ENCODE peak calls at places on chromosomes 7 and 10, in seven cellular contexts. X is Peyer's patch, Q is breast epithelium, U is adipocyte, J is BJ, Y is H9, T is HCT116. G is an unnamed sample. For H3K27me3, the result is how much of the 10 kb centered on the place peaks cover.

GRCh38 chr7:27098493-27099223 is 2.9 kb upstream of the HOXA1 start:
- DNase-seq in X (no peak), Q (no peak), U (no peak), J (no peak), Y (no peak), T (no peak), G (no peak)

GRCh38 chr10:90138844-90139243 is 437.5 kb downstream of the KIF20B start:
- DNase-seq in X (no peak), Q (no peak), U (peak), J (no peak), Y (no peak), T (no peak), G (no peak)

GRCh38 chr7:157097056-157097329 is 41.7 kb upstream of the UBE3C start:
- DNase-seq in X (no peak), Q (no peak), U (no peak), J (no peak), Y (no peak), T (no peak), G (no peak)

GRCh38 chr10:112115781-112116385 is 67.7 kb downstream of the GPAM start:
- DNase-seq in X (no peak), Q (no peak), U (peak), J (no peak), Y (peak), T (peak), G (peak)

GRCh38 chr7:45598697-45599520 is 24.7 kb downstream of the ADCY1 start:
- DNase-seq in X (no peak), Q (peak), U (no peak), J (no peak), Y (peak), T (no peak), G (peak)

GRCh38 chr10:589961-590680 is 99.3 kb downstream of the DIP2C start:
- DNase-seq in X (no peak), Q (no peak), U (no peak), J (no peak), Y (no peak), T (no peak), G (no peak)

GRCh38 chr10:17409170-17409733 is 45.1 kb downstream of the ST8SIA6 start:
- DNase-seq in X (no peak), Q (no peak), U (peak), J (no peak), Y (no peak), T (no peak), G (no peak)

GRCh38 chr10:43130756-43131155 is 7.5 kb upstream of the CSGALNACT2 start:
- DNase-seq in X (no peak), Q (no peak), U (no peak), J (no peak), Y (peak), T (no peak), G (no peak)

GRCh38 chr10:112429147-112429546 is 17.6 kb downstream of the ZDHHC6 start:
- DNase-seq in X (no peak), Q (no peak), U (no peak), J (no peak), Y (no peak), T (no peak), G (no peak)

GRCh38 chr10:124992462-124993344 is 50.8 kb downstream of the ZRANB1 start:
- DNase-seq in X (peak), Q (no peak), U (peak), J (no peak), Y (peak), T (peak), G (peak)

GRCh38 chr7:123757095-123757494 is 8.3 kb upstream of the WASL start:
- DNase-seq in X (no peak), Q (no peak), U (no peak), J (no peak), Y (no peak), T (no peak), G (no peak)

GRCh38 chr7:44155191-44156185 is 14.4 kb upstream of the MYL7 start:
- DNase-seq in X (no peak), Q (peak), U (no peak), J (no peak), Y (no peak), T (no peak), G (no peak)

GRCh38 chr10:107585630-107586029 is 421.1 kb upstream of the SORCS1 start:
- DNase-seq in X (no peak), Q (no peak), U (no peak), J (no peak), Y (no peak), T (no peak), G (no peak)

GRCh38 chr10:36254191-36254590 is 612.1 kb upstream of the FZD8 start:
- DNase-seq in X (peak), Q (peak), U (peak), J (no peak), Y (no peak), T (no peak), G (no peak)

GRCh38 chr7:148084138-148084537 is 506.4 kb upstream of the C7orf33 start:
- DNase-seq in X (no peak), Q (no peak), U (peak), J (no peak), Y (peak), T (peak), G (peak)

GRCh38 chr7:39306028-39306570 is 260.1 kb upstream of the YAE1 start:
- DNase-seq in X (no peak), Q (no peak), U (no peak), J (peak), Y (no peak), T (no peak), G (no peak)

GRCh38 chr10:49742683-49743463 is 19.2 kb downstream of the OGDHL start:
- DNase-seq in X (no peak), Q (no peak), U (no peak), J (no peak), Y (peak), T (no peak), G (no peak)

GRCh38 chr10:18501198-18501597 is 150.2 kb downstream of the NSUN6 start:
- DNase-seq in X (no peak), Q (no peak), U (peak), J (no peak), Y (no peak), T (no peak), G (no peak)

GRCh38 chr7:46486264-46487206 is 565.5 kb upstream of the IGFBP3 start:
- DNase-seq in X (no peak), Q (no peak), U (peak), J (peak), Y (no peak), T (no peak), G (no peak)

GRCh38 chr10:29681700-29682444 is 47.1 kb upstream of the SVIL start:
- DNase-seq in X (peak), Q (no peak), U (no peak), J (no peak), Y (no peak), T (no peak), G (no peak)

GRCh38 chr10:32489935-32490334 is 44.0 kb downstream of the CCDC7 start:
- DNase-seq in X (no peak), Q (no peak), U (no peak), J (no peak), Y (no peak), T (no peak), G (no peak)

GRCh38 chr7:142516038-142516501 is 233.2 kb upstream of the PRSS1 start:
- DNase-seq in X (peak), Q (no peak), U (peak), J (no peak), Y (peak), T (peak), G (peak)

GRCh38 chr7:116011584-116011983 is 19.0 kb downstream of the TFEC start:
- DNase-seq in X (no peak), Q (no peak), U (no peak), J (no peak), Y (no peak), T (no peak), G (no peak)

GRCh38 chr10:117720931-117721826 is 178.6 kb downstream of the EMX2 start:
- DNase-seq in X (no peak), Q (no peak), U (no peak), J (no peak), Y (peak), T (no peak), G (no peak)

GRCh38 chr7:44966731-44967538 is 11.9 kb downstream of the MYO1G start:
- DNase-seq in X (no peak), Q (no peak), U (no peak), J (no peak), Y (peak), T (no peak), G (no peak)

GRCh38 chr10:110684800-110685446 is 40.8 kb downstream of the RBM20 start:
- DNase-seq in X (no peak), Q (no peak), U (no peak), J (peak), Y (peak), T (no peak), G (no peak)

DNA sequence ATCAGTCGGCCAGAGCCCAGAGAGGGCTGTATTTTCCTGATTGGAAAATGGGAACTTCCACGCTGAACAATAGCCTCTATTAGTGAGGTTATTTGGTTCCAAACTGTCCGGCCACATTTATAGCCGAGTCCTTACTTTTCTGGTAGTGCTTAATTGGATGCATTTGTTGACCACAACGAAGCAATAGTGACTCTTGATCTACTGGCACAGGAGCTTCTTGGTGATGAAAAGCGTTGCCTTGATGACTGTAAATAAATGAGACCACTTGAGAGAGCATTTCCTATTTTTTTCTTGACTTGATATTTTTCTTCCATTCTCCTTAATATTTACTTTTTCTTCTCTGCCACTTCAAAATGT is 4.8 kb upstream of the SP8 start:
- DNase-seq in X (no peak), Q (no peak), U (no peak), J (no peak), Y (no peak), T (no peak), G (no peak)
- H3K27me3 ChIP-seq in X (under half), Q (half or more), U (half or more), J (under half), Y (under half), T (under half), G (half or more)

GRCh38 chr7:29196191-29196590 is 1.6 kb downstream of the CHN2 start:
- DNase-seq in X (no peak), Q (no peak), U (no peak), J (no peak), Y (no peak), T (no peak), G (no peak)
- H3K27me3 ChIP-seq in X (under half), Q (under half), U (under half), J (under half), Y (under half), T (under half), G (under half)

GRCh38 chr7:68488366-68489060 is 1109.8 kb upstream of the AUTS2 start:
- DNase-seq in X (no peak), Q (no peak), U (no peak), J (no peak), Y (no peak), T (no peak), G (peak)

GRCh38 chr7:68478326-68478725 is 1119.9 kb upstream of the AUTS2 start:
- DNase-seq in X (no peak), Q (no peak), U (no peak), J (no peak), Y (no peak), T (no peak), G (no peak)

GRCh38 chr7:68485253-68485914 is 1112.9 kb upstream of the AUTS2 start:
- DNase-seq in X (no peak), Q (no peak), U (no peak), J (no peak), Y (no peak), T (no peak), G (no peak)

GRCh38 chr7:68484731-68485130 is 1113.5 kb upstream of the AUTS2 start:
- DNase-seq in X (no peak), Q (no peak), U (no peak), J (no peak), Y (no peak), T (no peak), G (no peak)

DNA sequence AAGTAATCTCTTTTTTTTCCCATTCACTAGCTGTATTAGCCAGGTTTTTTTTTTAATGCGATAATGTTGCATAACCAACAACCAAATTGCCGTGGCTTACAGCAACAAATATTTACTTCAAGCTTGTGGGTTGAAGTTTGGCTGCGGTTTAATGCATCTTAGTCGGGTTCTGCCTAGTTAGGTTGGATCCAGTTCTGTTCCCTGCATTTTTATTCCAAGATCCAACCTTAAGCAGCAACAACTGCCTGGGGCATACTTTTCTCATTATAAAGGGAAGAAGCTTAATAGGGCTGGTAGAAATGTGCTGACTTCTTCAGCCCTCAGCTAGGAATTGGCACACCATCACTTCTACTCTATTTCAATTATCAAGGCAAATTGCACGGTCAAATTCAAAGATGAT is 1115.5 kb upstream of the AUTS2 start:
- DNase-seq in X (no peak), Q (no peak), U (no peak), J (no peak), Y (no peak), T (no peak), G (no peak)
- H3K27me3 ChIP-seq in X (under half), Q (under half), U (under half), J (under half), Y (under half), T (under half), G (under half)

GRCh38 chr10:123891147-123892011 is at the start of gene CPXM2:
- DNase-seq in X (no peak), Q (no peak), U (peak), J (no peak), Y (peak), T (no peak), G (no peak)
- H3K27me3 ChIP-seq in X (under half), Q (under half), U (under half), J (under half), Y (under half), T (under half), G (half or more)

DNA sequence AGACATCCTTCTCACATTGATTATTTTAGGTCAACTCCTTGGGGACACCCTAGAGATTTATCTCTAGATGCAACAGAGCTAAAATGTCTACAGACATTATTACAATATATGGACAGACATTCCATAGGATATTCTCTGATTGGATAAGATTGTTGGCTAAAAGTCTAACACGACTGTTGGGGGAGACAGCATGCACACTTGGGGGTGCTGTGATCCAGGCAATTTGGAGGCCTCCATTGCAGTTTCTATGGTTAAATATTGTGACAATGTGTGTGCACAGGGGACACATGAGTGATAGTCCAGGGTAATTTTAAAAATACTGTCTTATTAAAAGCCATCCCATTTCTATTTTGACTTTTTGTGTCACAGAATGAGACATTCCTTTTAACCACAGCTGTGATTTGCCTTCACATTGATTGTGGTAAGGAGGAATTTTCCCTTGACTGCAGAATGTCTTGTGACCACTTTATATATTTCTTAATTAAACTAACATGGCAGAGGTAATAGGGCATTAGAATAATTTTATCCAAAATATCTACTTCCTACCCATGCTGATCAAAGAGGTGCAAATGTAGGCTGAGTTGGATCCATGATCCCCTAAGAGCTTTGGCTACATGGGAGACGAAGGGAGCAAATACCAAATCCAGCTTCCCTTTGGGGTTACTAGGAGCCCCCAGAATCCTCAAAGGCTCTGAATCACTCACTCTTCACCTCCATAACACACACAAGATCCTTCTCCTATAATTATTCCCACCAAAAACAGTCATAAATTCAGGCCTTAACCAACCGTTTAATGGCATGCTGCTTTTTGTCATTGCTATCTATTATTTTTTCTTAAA is 7.3 kb downstream of the TFPI2 start:
- DNase-seq in X (no peak), Q (no peak), U (no peak), J (no peak), Y (no peak), T (no peak), G (no peak)
- H3K27me3 ChIP-seq in X (under half), Q (under half), U (under half), J (under half), Y (under half), T (under half), G (under half)

DNA sequence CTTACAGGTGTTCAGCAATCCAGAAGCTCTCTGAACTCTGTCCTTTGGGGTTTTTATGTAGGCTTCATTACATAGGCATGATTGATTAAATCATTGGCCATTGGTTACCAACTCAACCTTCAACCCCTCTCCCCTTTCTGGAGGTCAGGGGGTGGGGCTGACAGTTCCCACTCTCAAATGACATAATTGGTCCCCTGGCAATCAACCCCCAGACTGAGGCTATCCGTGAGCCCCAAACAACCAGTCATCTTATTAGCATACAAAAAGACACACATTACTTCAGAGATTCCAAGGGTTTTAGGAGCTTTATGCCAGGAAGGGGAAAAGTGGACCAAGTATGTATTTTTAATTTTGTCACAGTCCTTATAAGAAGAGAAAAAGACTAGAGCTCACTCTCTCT is 92.1 kb downstream of the ZNF467 start:
- DNase-seq in X (no peak), Q (no peak), U (no peak), J (no peak), Y (no peak), T (no peak), G (no peak)
- H3K27me3 ChIP-seq in X (under half), Q (under half), U (under half), J (under half), Y (under half), T (under half), G (under half)

GRCh38 chr7:154946166-154946565 is 56.8 kb downstream of the PAXIP1 start:
- DNase-seq in X (no peak), Q (no peak), U (no peak), J (no peak), Y (no peak), T (no peak), G (no peak)

GRCh38 chr7:154947604-154948003 is 55.3 kb downstream of the PAXIP1 start:
- DNase-seq in X (no peak), Q (no peak), U (no peak), J (no peak), Y (no peak), T (no peak), G (no peak)

DNA sequence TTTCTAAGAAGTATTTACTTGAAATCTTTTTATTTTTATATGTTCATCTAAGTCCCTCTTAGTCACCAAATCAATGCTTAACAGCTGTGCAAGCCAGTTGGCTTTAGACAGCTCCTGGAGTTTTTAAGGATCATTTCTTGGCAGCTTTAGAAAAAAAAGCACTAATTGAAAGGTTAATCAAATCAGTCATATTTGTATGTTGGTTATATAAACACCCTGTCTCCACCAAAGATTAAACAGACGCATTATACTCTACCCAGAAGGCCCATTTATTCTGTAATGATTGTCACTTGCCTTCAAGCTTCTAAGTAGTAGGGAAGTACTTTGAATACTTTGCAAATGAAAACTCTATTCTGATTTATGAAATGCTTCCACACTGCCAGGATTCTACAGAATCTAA is 60.2 kb downstream of the PAXIP1 start:
- DNase-seq in X (no peak), Q (no peak), U (no peak), J (no peak), Y (no peak), T (no peak), G (no peak)
- H3K27me3 ChIP-seq in X (under half), Q (under half), U (under half), J (under half), Y (under half), T (under half), G (under half)

GRCh38 chr10:98096316-98096715 is 38.1 kb upstream of the R3HCC1L start:
- DNase-seq in X (no peak), Q (no peak), U (no peak), J (no peak), Y (no peak), T (no peak), G (no peak)

GRCh38 chr10:98097611-98098010 is 36.8 kb upstream of the R3HCC1L start:
- DNase-seq in X (no peak), Q (no peak), U (no peak), J (no peak), Y (no peak), T (no peak), G (no peak)

GRCh38 chr10:98098247-98098646 is 36.2 kb upstream of the R3HCC1L start:
- DNase-seq in X (no peak), Q (no peak), U (no peak), J (no peak), Y (no peak), T (no peak), G (no peak)

GRCh38 chr10:98096731-98097130 is 37.7 kb upstream of the R3HCC1L start:
- DNase-seq in X (no peak), Q (no peak), U (no peak), J (no peak), Y (no peak), T (no peak), G (no peak)

DNA sequence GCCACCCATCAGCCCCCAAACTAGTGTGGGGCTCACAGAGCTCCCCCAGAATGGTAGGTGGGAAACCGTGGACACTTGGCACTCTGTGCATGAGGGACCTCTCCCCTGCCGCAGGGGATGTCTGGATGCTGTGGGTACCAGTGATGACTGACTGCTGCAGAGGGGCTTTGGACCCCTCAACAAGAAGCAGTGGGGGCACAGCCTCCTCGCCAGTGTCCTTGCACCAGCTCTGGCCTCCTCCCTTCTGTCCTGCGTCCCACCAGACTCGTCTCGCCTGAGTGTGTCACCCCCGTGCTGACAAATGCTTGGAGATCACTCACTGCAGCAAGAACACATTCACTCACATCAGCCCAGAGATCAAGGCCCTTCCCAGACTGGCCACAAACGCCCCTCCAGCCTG is 37.3 kb upstream of the R3HCC1L start:
- DNase-seq in X (no peak), Q (no peak), U (no peak), J (no peak), Y (no peak), T (no peak), G (no peak)
- H3K27me3 ChIP-seq in X (under half), Q (under half), U (half or more), J (under half), Y (under half), T (half or more), G (under half)

GRCh38 chr7:20795881-20796280 is 9.2 kb upstream of the SP8 start:
- DNase-seq in X (no peak), Q (no peak), U (no peak), J (no peak), Y (peak), T (no peak), G (no peak)
- H3K27me3 ChIP-seq in X (under half), Q (half or more), U (half or more), J (under half), Y (under half), T (under half), G (half or more)

G was measured in WERI-Rb-1.